ENCODE peak calls at places on chromosomes 4 and X, in five cellular contexts. G is hypothalamus; Q is RWPE1; J is effector memory CD8-positive, alpha-beta T cell; B is KBM-7. P is an unnamed sample.

GRCh38 chr4:168585168-168586091 is 88.6 kb downstream of the PALLD start:
- DNase-seq in B (peak; percentile 47), J (no peak), G (no peak), Q (peak; percentile 74), P (no peak)

GRCh38 chrX:63506320-63506719 is 155.2 kb upstream of the SPIN4 start:
- DNase-seq in B (peak; percentile 78), Q (peak; percentile 0), G (no peak), J (no peak), P (no peak)

GRCh38 chrX:13499736-13500135 is 69.7 kb upstream of the EGFL6 start:
- DNase-seq in J (no peak), G (no peak), B (no peak), Q (no peak), P (no peak)

GRCh38 chrX:149504226-149504914 is 736 bp downstream of the IDS start:
- DNase-seq in B (peak; percentile 59), G (no peak), J (peak; percentile 71), Q (no peak), P (peak; percentile 37)

GRCh38 chr4:118032691-118033090 is 1.6 kb upstream of the NDST3 start:
- DNase-seq in G (no peak), Q (peak; percentile 16), B (no peak), J (no peak), P (no peak)

GRCh38 chrX:356385-357034 is 30.2 kb downstream of the PPP2R3B start:
- DNase-seq in G (no peak), J (no peak), Q (peak; percentile 12), B (no peak), P (no peak)

GRCh38 chr4:149959391-149959790 is 118.9 kb upstream of the DCLK2 start:
- DNase-seq in Q (no peak), B (no peak), J (no peak), G (no peak), P (no peak)

GRCh38 chr4:140256941-140257340 is 103.0 kb upstream of the MAML3 start:
- DNase-seq in B (no peak), J (no peak), G (no peak), Q (no peak), P (no peak)

GRCh38 chrX:121456315-121456714 is 408.9 kb downstream of the GLUD2 start:
- DNase-seq in G (no peak), Q (no peak), J (no peak), B (no peak), P (no peak)

GRCh38 chr4:155411546-155411945 is 34.8 kb upstream of the MAP9 start:
- DNase-seq in J (no peak), B (no peak), G (no peak), Q (no peak), P (no peak)

GRCh38 chr4:159555873-159556272 is 453.0 kb downstream of the RAPGEF2 start:
- DNase-seq in Q (no peak), G (no peak), B (no peak), J (no peak), P (no peak)

GRCh38 chr4:189940178-189941004 is at the start of gene FRG1:
- DNase-seq in G (no peak), J (peak; percentile 97), B (peak; percentile 97), Q (peak; percentile 84), P (peak; percentile 98)

GRCh38 chrX:1600406-1601050 is 9.1 kb downstream of the AKAP17A start:
- DNase-seq in G (no peak), B (no peak), J (no peak), Q (no peak), P (no peak)

GRCh38 chr4:41957634-41958033 is 22.4 kb downstream of the TMEM33 start:
- DNase-seq in G (no peak), J (no peak), B (peak; percentile 74), Q (peak; percentile 9), P (peak; percentile 11)

GRCh38 chrX:18101087-18101486 is 119.6 kb downstream of the BEND2 start:
- DNase-seq in Q (no peak), J (no peak), G (no peak), B (no peak), P (no peak)

GRCh38 chr4:92198711-92199110 is 105.1 kb upstream of the GRID2 start:
- DNase-seq in G (no peak), J (no peak), Q (no peak), B (no peak), P (no peak)

GRCh38 chr4:20445933-20446723 is 194.4 kb downstream of the SLIT2 start:
- DNase-seq in J (no peak), B (no peak), Q (no peak), G (no peak), P (no peak)

GRCh38 chr4:56668267-56668666 is 12.8 kb downstream of the HOPX start:
- DNase-seq in B (peak; percentile 51), G (no peak), Q (peak; percentile 30), J (no peak), P (no peak)

GRCh38 chr4:148376151-148376550 is 66.1 kb downstream of the NR3C2 start:
- DNase-seq in B (peak; percentile 40), G (no peak), Q (peak; percentile 8), J (peak; percentile 39), P (no peak)

GRCh38 chrX:13569479-13570244 is at the start of gene EGFL6:
- DNase-seq in G (no peak), Q (no peak), J (no peak), B (no peak), P (no peak)

GRCh38 chr4:158667651-158668198 is 4.0 kb downstream of the C4orf46 start:
- DNase-seq in G (no peak), Q (peak; percentile 48), B (peak; percentile 52), J (no peak), P (peak; percentile 2)

GRCh38 chr4:169952236-169953088 is 73.7 kb downstream of the MFAP3L start:
- DNase-seq in B (peak; percentile 95), Q (no peak), J (no peak), G (no peak), P (peak; percentile 21)

GRCh38 chrX:153474718-153475117 is 4.3 kb upstream of the HAUS7 start:
- DNase-seq in Q (peak; percentile 34), B (no peak), J (peak; percentile 14), G (no peak), P (peak; percentile 33)

GRCh38 chr4:79682801-79683217 is 274.8 kb upstream of the GK2 start:
- DNase-seq in Q (no peak), J (no peak), B (no peak), G (no peak), P (no peak)

P was measured in naive B cell.